ENCODE peak calls at places on chromosomes 1 and 21, in four cellular contexts. V, J, I and S are unnamed samples.

GRCh38 chr1:25825605-25826004 is 5.9 kb downstream of the MTFR1L start:
- DNase-seq in J (no peak), V (no peak), I (no peak), S (peak)

GRCh38 chr1:29683472-29683871 is 447.1 kb downstream of the PTPRU start:
- DNase-seq in V (peak), I (peak), J (no peak), S (no peak)

GRCh38 chr1:235908742-235909520 is 42.2 kb upstream of the LYST start:
- DNase-seq in J (no peak), V (no peak), I (no peak), S (peak)

GRCh38 chr1:193264313-193265065 is 78.1 kb upstream of the B3GALT2 start:
- DNase-seq in V (no peak), I (no peak), J (no peak), S (no peak)

GRCh38 chr1:57302812-57303607 is 120.8 kb downstream of the DAB1 start:
- DNase-seq in J (no peak), V (no peak), I (no peak), S (no peak)

GRCh38 chr1:202953412-202953811 is 4.7 kb downstream of the ADIPOR1 start:
- DNase-seq in I (no peak), V (no peak), J (no peak), S (no peak)

GRCh38 chr1:44842763-44843655 is at the start of gene PTCH2:
- DNase-seq in V (peak), I (peak), J (peak), S (peak)

GRCh38 chr1:1287288-1288110 is 7.3 kb downstream of the SCNN1D start:
- DNase-seq in V (no peak), I (no peak), J (no peak), S (no peak)

GRCh38 chr1:51990478-51990965 is at the start of gene RAB3B:
- DNase-seq in I (peak), J (peak), V (peak), S (peak)

GRCh38 chr21:25573409-25574206 is 33.7 kb downstream of the MRPL39 start:
- DNase-seq in J (no peak), V (no peak), I (no peak), S (peak)

GRCh38 chr1:228015276-228016180 is 8.7 kb downstream of the WNT3A start:
- DNase-seq in I (no peak), J (no peak), V (no peak), S (no peak)

GRCh38 chr1:228691926-228692325 is 43.4 kb upstream of the RHOU start:
- DNase-seq in V (no peak), I (no peak), J (no peak), S (peak)

GRCh38 chr1:3772027-3772714 is 378 bp upstream of the SMIM1 start:
- DNase-seq in J (peak), I (peak), V (peak), S (peak)

GRCh38 chr1:17314491-17314971 is 6.5 kb downstream of the PADI4 start:
- DNase-seq in J (no peak), I (no peak), V (no peak), S (no peak)

GRCh38 chr1:165367375-165367993 is 11.0 kb upstream of the LMX1A start:
- DNase-seq in I (peak), J (no peak), V (peak), S (peak)

GRCh38 chr21:26366781-26367180 is 196.2 kb upstream of the APP start:
- DNase-seq in J (no peak), V (no peak), I (no peak), S (peak)

GRCh38 chr1:38758824-38759223 is 100.7 kb downstream of the RRAGC start:
- DNase-seq in I (no peak), V (no peak), J (no peak), S (no peak)

GRCh38 chr1:108877858-108878257 is 1.1 kb downstream of the GPSM2 start:
- DNase-seq in J (no peak), V (no peak), I (no peak), S (peak)

GRCh38 chr1:223345720-223346119 is 18.3 kb downstream of the SUSD4 start:
- DNase-seq in I (no peak), J (no peak), V (peak), S (no peak)

GRCh38 chr1:93692983-93693591 is 11.4 kb upstream of the BCAR3 start:
- DNase-seq in V (no peak), J (no peak), I (no peak), S (peak)

GRCh38 chr1:27418326-27418761 is 25.9 kb downstream of the GPR3 start:
- DNase-seq in J (no peak), V (no peak), I (no peak), S (peak)

GRCh38 chr1:32686387-32686786 is 16.2 kb downstream of the SYNC start:
- DNase-seq in V (no peak), J (no peak), I (no peak), S (no peak)

GRCh38 chr1:32685498-32685897 is 17.1 kb downstream of the SYNC start:
- DNase-seq in I (no peak), V (no peak), J (no peak), S (no peak)

GRCh38 chr1:32681999-32682398 is 20.6 kb downstream of the SYNC start:
- DNase-seq in I (no peak), J (no peak), V (no peak), S (no peak)

GRCh38 chr1:32683397-32683796 is 19.2 kb downstream of the SYNC start:
- DNase-seq in I (no peak), J (no peak), V (no peak), S (no peak)

GRCh38 chr1:32684167-32684811 is 18.3 kb downstream of the SYNC start:
- DNase-seq in V (no peak), I (no peak), J (no peak), S (peak)
- H2BK15ac ChIP-seq in V (no peak), I (no peak), J (no peak), S (no peak)

GRCh38 chr1:115837386-115837761 is 3.6 kb downstream of the NHLH2 start:
- DNase-seq in V (no peak), I (no peak), J (no peak), S (no peak)

GRCh38 chr1:115829947-115830346 is 11.0 kb downstream of the NHLH2 start:
- DNase-seq in V (peak), J (no peak), I (no peak), S (peak)

GRCh38 chr1:115830963-115831362 is 10.0 kb downstream of the NHLH2 start:
- DNase-seq in J (no peak), I (no peak), V (no peak), S (no peak)

GRCh38 chr1:115832651-115833050 is 8.3 kb downstream of the NHLH2 start:
- DNase-seq in J (no peak), I (no peak), V (no peak), S (no peak)

GRCh38 chr1:115833806-115834205 is 7.1 kb downstream of the NHLH2 start:
- DNase-seq in J (no peak), V (peak), I (no peak), S (no peak)
- H2BK12ac ChIP-seq in J (no peak), V (no peak), I (no peak), S (no peak)

GRCh38 chr1:94714552-94714951 is 105.6 kb upstream of the SLC44A3 start:
- DNase-seq in J (no peak), V (no peak), I (no peak), S (no peak)

GRCh38 chr1:94715311-94715710 is 104.8 kb upstream of the SLC44A3 start:
- DNase-seq in I (no peak), V (no peak), J (no peak), S (no peak)

GRCh38 chr1:94716966-94717365 is 103.2 kb upstream of the SLC44A3 start:
- DNase-seq in J (no peak), V (no peak), I (no peak), S (peak)

GRCh38 chr1:94714152-94714551 is 106.0 kb upstream of the SLC44A3 start:
- DNase-seq in J (no peak), I (no peak), V (no peak), S (no peak)

GRCh38 chr1:94713472-94714141 is 106.5 kb upstream of the SLC44A3 start:
- DNase-seq in J (no peak), V (peak), I (peak), S (peak)
- H2AK5ac ChIP-seq in J (no peak), V (no peak), I (no peak), S (peak)

GRCh38 chr1:55700359-55701130 is 485.4 kb upstream of the USP24 start:
- DNase-seq in V (no peak), I (no peak), J (no peak), S (peak)
- H2BK15ac ChIP-seq in V (no peak), I (no peak), J (no peak), S (no peak)

GRCh38 chr21:45019076-45019886 is 55.1 kb upstream of the ADARB1 start:
- DNase-seq in I (no peak), V (no peak), J (no peak), S (peak)
- H2BK12ac ChIP-seq in I (no peak), V (no peak), J (no peak), S (peak)

GRCh38 chr1:40058097-40058452 is 17.5 kb downstream of the CAP1 start:
- DNase-seq in J (no peak), I (no peak), V (no peak), S (no peak)

GRCh38 chr1:40060351-40060750 is 19.8 kb downstream of the CAP1 start:
- DNase-seq in I (no peak), J (no peak), V (no peak), S (no peak)

GRCh38 chr1:40058453-40059291 is 18.1 kb downstream of the CAP1 start:
- DNase-seq in I (no peak), J (no peak), V (no peak), S (peak)

GRCh38 chr1:40059960-40060337 is 19.4 kb downstream of the CAP1 start:
- DNase-seq in I (no peak), V (no peak), J (no peak), S (peak)

DNA sequence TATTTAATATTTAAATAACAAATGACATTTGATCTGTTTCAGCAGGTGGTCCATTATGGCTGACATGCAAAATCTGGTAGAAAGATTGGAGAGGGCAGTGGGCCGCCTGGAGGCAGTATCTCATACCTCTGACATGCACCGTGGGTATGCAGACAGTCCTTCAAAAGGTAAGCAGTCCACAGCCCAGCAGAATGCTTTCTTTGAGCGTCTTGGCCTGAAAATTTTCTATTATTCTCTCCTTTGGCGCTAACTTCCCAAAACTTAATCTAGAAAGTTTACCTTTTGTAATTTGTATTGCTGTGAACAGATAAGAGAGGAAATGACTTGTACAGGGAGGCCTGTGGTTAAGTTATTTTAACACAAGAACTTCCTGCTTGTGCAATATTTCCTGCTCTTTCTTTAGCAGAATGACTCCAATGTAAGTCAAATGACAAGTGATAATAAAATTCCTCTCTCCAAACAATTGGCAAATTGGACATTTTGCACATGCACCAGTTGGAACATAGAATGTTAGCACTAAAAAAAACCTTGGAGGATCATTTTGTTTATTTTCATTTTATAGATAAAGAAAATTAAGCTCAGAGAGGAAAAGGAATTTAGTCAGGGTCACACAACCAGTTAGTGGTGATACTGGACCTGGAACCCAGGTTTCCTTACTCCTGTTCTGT is 18.9 kb downstream of the CAP1 start:
- DNase-seq in J (no peak), I (no peak), V (peak), S (peak)
- H2AK5ac ChIP-seq in J (no peak), I (no peak), V (no peak), S (no peak)

GRCh38 chr1:37559080-37559479 is 2.3 kb downstream of the DNALI1 start:
- DNase-seq in J (no peak), V (no peak), I (no peak), S (no peak)

GRCh38 chr1:37558411-37558810 is 1.7 kb downstream of the DNALI1 start:
- DNase-seq in J (no peak), V (no peak), I (no peak), S (no peak)

GRCh38 chr1:37553927-37554808 is at the start of gene SNIP1:
- DNase-seq in V (peak), I (peak), J (peak), S (peak)

GRCh38 chr1:37556712-37557196 is at the start of gene DNALI1:
- DNase-seq in J (peak), V (peak), I (peak), S (peak)

DNA sequence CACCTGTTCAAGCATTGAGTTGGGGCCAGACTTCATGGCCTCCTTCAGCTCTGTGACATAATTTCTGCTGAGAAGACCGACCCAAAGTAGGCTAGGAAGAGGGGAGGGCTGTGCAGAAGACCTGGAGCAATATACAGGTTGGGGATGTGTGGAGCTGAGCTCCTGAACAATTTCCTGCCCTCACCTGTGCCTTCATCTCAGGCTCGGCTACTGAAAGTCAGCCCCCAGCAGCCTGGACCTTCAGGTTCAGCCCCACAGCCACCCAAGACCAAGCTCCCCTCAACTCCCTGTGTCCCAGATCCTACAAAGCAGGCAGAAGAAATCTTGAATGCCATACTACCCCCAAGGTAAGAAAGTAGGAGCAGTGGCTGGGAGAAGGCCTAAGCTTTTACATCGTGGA is 662 bp downstream of the DNALI1 start:
- DNase-seq in I (no peak), J (no peak), V (no peak), S (no peak)
- H2BK15ac ChIP-seq in I (no peak), J (peak), V (no peak), S (no peak)

GRCh38 chr21:42784276-42784675 is 95.1 kb downstream of the WDR4 start:
- DNase-seq in V (no peak), J (no peak), I (no peak), S (no peak)
- H2BK12ac ChIP-seq in V (no peak), J (no peak), I (peak), S (peak)

GRCh38 chr1:159595006-159595405 is 7.4 kb downstream of the APCS start:
- DNase-seq in I (no peak), J (no peak), V (no peak), S (no peak)
- H2AK5ac ChIP-seq in I (no peak), J (no peak), V (no peak), S (peak)